ENCODE peak calls at places on chromosomes 11 and 22, in five cellular contexts. One of them, this sample, is unnamed. For H3K4me1, the result is how much of the 10 kb centered on the place peaks cover.

GRCh38 chr11:70127653-70128434 is 49.7 kb downstream of the ANO1 start:
- DNase-seq in uterus: no peak
- DNase-seq in neural progenitor cell: no peak
- DNase-seq in upper lobe of right lung: no peak
- DNase-seq in left lung: peak
- DNase-seq in this sample: no peak

GRCh38 chr11:110763249-110764011 is 51.2 kb upstream of the ARHGAP20 start:
- DNase-seq in uterus: no peak
- DNase-seq in neural progenitor cell: no peak
- DNase-seq in upper lobe of right lung: no peak
- DNase-seq in left lung: peak
- DNase-seq in this sample: no peak

GRCh38 chr22:43923631-43924548 is at the start of gene PNPLA3:
- DNase-seq in upper lobe of right lung: peak
- DNase-seq in left lung: peak
- DNase-seq in neural progenitor cell: peak
- DNase-seq in uterus: peak
- DNase-seq in this sample: peak

GRCh38 chr22:37234736-37235711 is 9.0 kb downstream of the RAC2 start:
- DNase-seq in left lung: peak
- DNase-seq in neural progenitor cell: no peak
- DNase-seq in uterus: no peak
- DNase-seq in upper lobe of right lung: no peak
- DNase-seq in this sample: peak

GRCh38 chr22:36277482-36278291 is 24.8 kb downstream of the APOL1 start:
- DNase-seq in upper lobe of right lung: peak
- DNase-seq in uterus: peak
- DNase-seq in neural progenitor cell: peak
- DNase-seq in left lung: peak
- DNase-seq in this sample: peak

GRCh38 chr11:10076458-10077141 is 217.4 kb downstream of the SBF2 start:
- DNase-seq in left lung: peak
- DNase-seq in upper lobe of right lung: no peak
- DNase-seq in neural progenitor cell: peak
- DNase-seq in uterus: no peak
- DNase-seq in this sample: no peak

GRCh38 chr11:16862733-16863132 is 124.3 kb downstream of the C11orf58 start:
- DNase-seq in neural progenitor cell: no peak
- DNase-seq in upper lobe of right lung: no peak
- DNase-seq in left lung: no peak
- DNase-seq in uterus: no peak
- DNase-seq in this sample: no peak

GRCh38 chr11:17735823-17736772 is 1.5 kb downstream of the KCNC1 start:
- DNase-seq in uterus: no peak
- DNase-seq in neural progenitor cell: peak
- DNase-seq in left lung: peak
- DNase-seq in upper lobe of right lung: peak
- DNase-seq in this sample: no peak

GRCh38 chr22:41094036-41094435 is 1.6 kb downstream of the EP300 start:
- DNase-seq in uterus: no peak
- DNase-seq in left lung: no peak
- DNase-seq in upper lobe of right lung: no peak
- DNase-seq in neural progenitor cell: peak
- DNase-seq in this sample: no peak

GRCh38 chr11:66880484-66881211 is 23.8 kb downstream of the LRFN4 start:
- DNase-seq in left lung: no peak
- DNase-seq in neural progenitor cell: no peak
- DNase-seq in uterus: no peak
- DNase-seq in upper lobe of right lung: no peak
- DNase-seq in this sample: no peak

GRCh38 chr22:21796231-21796630 is 60.6 kb upstream of the YPEL1 start:
- DNase-seq in upper lobe of right lung: no peak
- DNase-seq in left lung: no peak
- DNase-seq in neural progenitor cell: no peak
- DNase-seq in uterus: no peak
- DNase-seq in this sample: no peak

GRCh38 chr11:859394-860131 is 16.9 kb downstream of the TSPAN4 start:
- DNase-seq in uterus: peak
- DNase-seq in neural progenitor cell: no peak
- DNase-seq in upper lobe of right lung: no peak
- DNase-seq in left lung: no peak
- DNase-seq in this sample: peak

GRCh38 chr11:72930011-72930410 is 115.8 kb downstream of the ATG16L2 start:
- DNase-seq in left lung: no peak
- DNase-seq in uterus: no peak
- DNase-seq in upper lobe of right lung: no peak
- DNase-seq in neural progenitor cell: peak
- DNase-seq in this sample: no peak

GRCh38 chr11:120807414-120808150 is 216.3 kb upstream of the TBCEL start:
- DNase-seq in neural progenitor cell: no peak
- DNase-seq in upper lobe of right lung: no peak
- DNase-seq in left lung: no peak
- DNase-seq in uterus: no peak
- DNase-seq in this sample: no peak

GRCh38 chr11:1749020-1749758 is 1.2 kb downstream of the IFITM10 start:
- DNase-seq in upper lobe of right lung: peak
- DNase-seq in left lung: peak
- DNase-seq in uterus: no peak
- DNase-seq in neural progenitor cell: peak
- DNase-seq in this sample: peak

GRCh38 chr22:27206747-27207133 is 549.4 kb downstream of the MIAT start:
- DNase-seq in uterus: no peak
- DNase-seq in neural progenitor cell: no peak
- DNase-seq in upper lobe of right lung: no peak
- DNase-seq in left lung: no peak
- DNase-seq in this sample: no peak

GRCh38 chr11:67055812-67056211 is 835 bp upstream of the RHOD start:
- DNase-seq in left lung: no peak
- DNase-seq in upper lobe of right lung: peak
- DNase-seq in neural progenitor cell: peak
- DNase-seq in uterus: no peak
- DNase-seq in this sample: no peak

GRCh38 chr11:1755344-1756023 is 5.1 kb upstream of the IFITM10 start:
- DNase-seq in upper lobe of right lung: peak
- DNase-seq in neural progenitor cell: no peak
- DNase-seq in uterus: no peak
- DNase-seq in left lung: peak
- DNase-seq in this sample: peak

GRCh38 chr11:2222479-2222878 is 47.9 kb downstream of the ASCL2 start:
- DNase-seq in uterus: peak
- DNase-seq in neural progenitor cell: no peak
- DNase-seq in left lung: no peak
- DNase-seq in upper lobe of right lung: no peak
- DNase-seq in this sample: no peak

GRCh38 chr11:12540075-12540685 is 134.0 kb upstream of the TEAD1 start:
- DNase-seq in uterus: peak
- DNase-seq in left lung: no peak
- DNase-seq in neural progenitor cell: no peak
- DNase-seq in upper lobe of right lung: no peak
- DNase-seq in this sample: no peak

GRCh38 chr11:26841818-26842457 is 120.1 kb upstream of the SLC5A12 start:
- DNase-seq in uterus: no peak
- DNase-seq in neural progenitor cell: no peak
- DNase-seq in upper lobe of right lung: no peak
- DNase-seq in left lung: no peak
- DNase-seq in this sample: no peak

GRCh38 chr22:47091241-47091691 is 328.8 kb downstream of the TBC1D22A start:
- DNase-seq in neural progenitor cell: peak
- DNase-seq in uterus: no peak
- DNase-seq in upper lobe of right lung: no peak
- DNase-seq in left lung: no peak
- DNase-seq in this sample: no peak

GRCh38 chr22:23180301-23180892 is at the start of gene BCR:
- DNase-seq in neural progenitor cell: peak
- DNase-seq in left lung: peak
- DNase-seq in uterus: peak
- DNase-seq in upper lobe of right lung: peak
- DNase-seq in this sample: peak

GRCh38 chr11:25211635-25212251 is 714.9 kb downstream of the LUZP2 start:
- DNase-seq in uterus: no peak
- DNase-seq in neural progenitor cell: no peak
- DNase-seq in upper lobe of right lung: no peak
- DNase-seq in left lung: no peak
- DNase-seq in this sample: no peak

GRCh38 chr11:69157156-69157821 is 1.6 kb downstream of the SMIM38 start:
- DNase-seq in uterus: no peak
- DNase-seq in left lung: no peak
- DNase-seq in neural progenitor cell: peak
- DNase-seq in upper lobe of right lung: peak
- DNase-seq in this sample: no peak

GRCh38 chr11:65183201-65183891 is 1.6 kb downstream of the CAPN1 start:
- DNase-seq in left lung: peak
- DNase-seq in neural progenitor cell: no peak
- DNase-seq in uterus: no peak
- DNase-seq in upper lobe of right lung: peak
- DNase-seq in this sample: peak

GRCh38 chr11:107018902-107019493 is 722 bp upstream of the GUCY1A2 start:
- DNase-seq in neural progenitor cell: peak
- DNase-seq in uterus: peak
- DNase-seq in left lung: peak
- DNase-seq in upper lobe of right lung: peak
- DNase-seq in this sample: peak

GRCh38 chr11:827146-827860 is 416 bp upstream of the CRACR2B start:
- DNase-seq in uterus: no peak
- DNase-seq in neural progenitor cell: peak
- DNase-seq in left lung: peak
- DNase-seq in upper lobe of right lung: peak
- DNase-seq in this sample: no peak

GRCh38 chr11:102109896-102110760 is at the start of gene YAP1:
- DNase-seq in neural progenitor cell: peak
- DNase-seq in left lung: peak
- DNase-seq in upper lobe of right lung: peak
- DNase-seq in uterus: peak
- DNase-seq in this sample: peak

GRCh38 chr22:17087176-17088131 is 2.7 kb downstream of the IL17RA start:
- DNase-seq in uterus: no peak
- DNase-seq in upper lobe of right lung: peak
- DNase-seq in left lung: no peak
- DNase-seq in neural progenitor cell: no peak
- DNase-seq in this sample: no peak

GRCh38 chr11:18144243-18144642 is 11.9 kb downstream of the MRGPRX3 start:
- DNase-seq in neural progenitor cell: no peak
- DNase-seq in left lung: no peak
- DNase-seq in uterus: no peak
- DNase-seq in upper lobe of right lung: no peak
- DNase-seq in this sample: no peak

DNA sequence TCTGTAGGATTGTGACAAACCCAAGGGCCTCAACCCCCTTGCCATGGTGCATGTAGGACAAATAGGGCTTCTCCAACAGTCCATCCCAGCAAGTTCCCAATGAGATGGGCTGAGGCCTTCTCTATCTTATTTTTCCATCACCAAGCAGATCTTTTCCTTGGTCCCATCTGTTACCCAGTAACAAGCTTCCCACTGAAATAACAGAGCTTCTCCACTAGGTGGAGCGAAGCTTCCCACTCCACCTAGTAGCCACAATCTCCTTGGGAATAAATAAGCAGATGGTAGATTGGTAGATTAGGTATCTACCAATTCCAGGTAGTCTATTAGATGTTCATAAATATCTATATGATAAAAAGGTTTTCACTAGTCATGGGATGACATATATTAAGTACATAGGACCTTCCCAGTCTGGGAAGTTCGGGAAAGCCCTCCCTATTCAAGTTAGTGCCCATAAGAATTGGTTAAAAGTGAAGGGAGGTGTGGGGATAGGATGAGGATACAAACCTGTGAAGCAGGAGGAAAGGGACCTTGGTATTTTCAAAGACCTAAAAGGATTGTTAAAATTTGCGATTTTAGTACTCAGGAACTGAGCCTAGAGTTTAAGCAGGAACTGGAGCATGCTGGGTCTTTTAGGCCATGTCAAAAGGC is 5.9 kb upstream of the OR52L1 start:
- DNase-seq in neural progenitor cell: peak
- DNase-seq in left lung: no peak
- DNase-seq in upper lobe of right lung: no peak
- DNase-seq in uterus: no peak
- DNase-seq in this sample: no peak
- TF ChIP-seq CTCF in neural progenitor cell: peak
- TF ChIP-seq CTCF in left lung: peak
- TF ChIP-seq CTCF in upper lobe of right lung: peak
- TF ChIP-seq CTCF in uterus: no peak
- TF ChIP-seq CTCF in this sample: peak

DNA sequence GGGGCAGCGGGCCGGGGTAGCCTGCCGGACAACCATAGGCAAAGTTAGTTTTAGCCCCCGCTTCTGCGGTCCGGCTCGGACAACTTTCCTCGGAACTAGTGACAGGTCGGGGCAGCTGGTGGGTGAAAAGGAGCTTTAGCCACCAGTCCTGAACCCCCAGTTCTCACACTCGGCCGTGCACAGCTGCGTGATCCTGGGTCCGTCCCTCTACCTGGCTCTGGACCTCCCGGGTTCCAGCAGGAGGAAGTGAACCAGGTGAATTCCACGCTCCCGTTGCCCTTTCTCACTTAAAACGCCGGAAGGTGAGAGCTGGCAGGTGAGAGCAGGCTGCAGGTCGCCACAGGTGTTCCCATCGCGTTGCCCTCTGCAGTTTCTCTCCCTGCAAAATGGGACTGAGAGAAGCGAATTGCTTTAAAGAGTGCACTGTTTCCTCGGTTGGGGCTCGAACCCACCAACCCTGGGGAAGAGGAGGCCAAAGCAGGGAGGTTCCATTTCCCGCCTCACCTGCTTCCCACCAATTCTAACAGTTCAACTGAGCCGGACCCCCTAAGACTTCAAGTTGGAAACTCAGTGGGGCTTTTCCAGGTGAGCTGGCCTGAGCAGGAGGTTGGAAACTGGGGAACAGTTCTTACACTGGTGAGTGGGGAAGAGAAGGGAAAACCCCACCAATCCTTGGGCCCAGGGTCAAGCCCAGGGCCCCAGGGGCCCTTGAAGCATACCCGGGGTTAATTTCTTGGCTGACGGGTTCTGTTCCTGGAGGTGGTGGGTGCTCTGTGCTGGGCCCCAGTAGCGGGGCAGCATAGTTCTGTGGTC is 489 bp downstream of the CD82 start:
- DNase-seq in left lung: no peak
- DNase-seq in neural progenitor cell: no peak
- DNase-seq in upper lobe of right lung: no peak
- DNase-seq in uterus: no peak
- DNase-seq in this sample: peak
- H3K4me1 ChIP-seq in left lung: under half
- H3K4me1 ChIP-seq in neural progenitor cell: under half
- H3K4me1 ChIP-seq in upper lobe of right lung: half or more
- H3K4me1 ChIP-seq in uterus: under half
- H3K4me1 ChIP-seq in this sample: half or more

GRCh38 chr11:35618497-35619029 is 303 bp downstream of the FJX1 start:
- DNase-seq in left lung: peak
- DNase-seq in upper lobe of right lung: peak
- DNase-seq in neural progenitor cell: peak
- DNase-seq in uterus: peak
- DNase-seq in this sample: peak
- H3K27ac ChIP-seq in left lung: peak
- H3K27ac ChIP-seq in upper lobe of right lung: peak
- H3K27ac ChIP-seq in neural progenitor cell: peak
- H3K27ac ChIP-seq in uterus: peak
- H3K27ac ChIP-seq in this sample: peak

DNA sequence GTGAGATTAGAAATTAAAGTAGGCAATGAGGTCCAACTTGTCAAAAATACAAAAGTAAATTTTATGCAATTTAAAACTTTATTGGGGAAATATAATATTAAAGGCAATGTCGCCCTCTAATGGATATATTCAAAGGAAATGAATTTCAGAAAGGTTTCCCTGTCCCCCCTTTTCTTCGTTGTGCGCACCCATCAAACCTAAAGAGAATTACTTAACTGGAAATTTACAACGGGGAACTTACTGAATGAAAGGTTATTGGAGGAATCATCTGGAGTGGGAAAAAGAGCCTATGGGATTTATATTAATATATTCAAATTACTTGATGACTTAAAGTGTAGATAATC is 1.7 kb upstream of the ABTB2 start:
- DNase-seq in neural progenitor cell: peak
- DNase-seq in upper lobe of right lung: no peak
- DNase-seq in left lung: no peak
- DNase-seq in uterus: no peak
- DNase-seq in this sample: no peak
- TF ChIP-seq CTCF in neural progenitor cell: peak
- TF ChIP-seq CTCF in upper lobe of right lung: peak
- TF ChIP-seq CTCF in left lung: peak
- TF ChIP-seq CTCF in uterus: peak
- TF ChIP-seq CTCF in this sample: peak